ENCODE peak calls at places on chromosome 5, in ten cellular contexts. C, Y, R, Z, T, P, L, F, I and W are unnamed samples.

GRCh38 chr5:53917095-53917494 is 356.7 kb downstream of the NDUFS4 start:
- DNase-seq in F (no peak), T (peak; percentile 18), R (no peak), I (peak; percentile 18), Z (no peak), Y (no peak), L (no peak), C (no peak), P (peak; percentile 34), W (no peak)

GRCh38 chr5:169980418-169981053 is at the start of gene INSYN2B:
- DNase-seq in T (peak; percentile 96), I (peak; percentile 86), P (peak; percentile 90), Y (peak; percentile 83), R (peak; percentile 74), C (peak; percentile 19), F (peak; percentile 50), L (peak; percentile 88), Z (no peak), W (peak; percentile 80)

GRCh38 chr5:154506716-154507080 is 28.7 kb upstream of the HAND1 start:
- DNase-seq in L (no peak), Y (no peak), F (no peak), C (no peak), R (no peak), T (no peak), I (no peak), P (no peak), Z (no peak), W (no peak)

GRCh38 chr5:62385136-62385535 is 18.6 kb downstream of the DIMT1 start:
- DNase-seq in L (no peak), T (no peak), C (no peak), P (no peak), Y (no peak), R (no peak), F (no peak), I (no peak), Z (no peak), W (no peak)

GRCh38 chr5:119655081-119655480 is 25.7 kb downstream of the FAM170A start:
- DNase-seq in C (no peak), F (no peak), L (no peak), Y (no peak), I (no peak), T (no peak), Z (no peak), R (no peak), P (peak; percentile 52), W (no peak)

GRCh38 chr5:80745490-80745889 is 90.7 kb upstream of the DHFR start:
- DNase-seq in C (no peak), Y (no peak), P (peak; percentile 77), F (no peak), Z (no peak), R (no peak), I (no peak), L (no peak), T (no peak), W (no peak)

GRCh38 chr5:162323471-162323870 is 255.9 kb downstream of the GABRG2 start:
- DNase-seq in L (no peak), R (no peak), T (no peak), F (no peak), Y (peak; percentile 8), P (peak; percentile 17), I (no peak), Z (no peak), C (no peak), W (peak; percentile 44)

GRCh38 chr5:151107738-151108520 is 27.1 kb upstream of the TNIP1 start:
- DNase-seq in T (no peak), P (no peak), L (peak; percentile 84), C (no peak), Y (peak; percentile 44), I (no peak), Z (no peak), F (peak; percentile 70), R (no peak), W (no peak)

GRCh38 chr5:135654646-135655045 is 75.9 kb upstream of the CXCL14 start:
- DNase-seq in L (no peak), T (no peak), I (no peak), R (no peak), P (no peak), Y (no peak), C (no peak), Z (no peak), F (no peak), W (no peak)